ENCODE peak calls at places on chromosomes 1 and 21, in seven cellular contexts. O is caudate nucleus; Y is H1; E is GM23248; X is pancreas; Z is CD8-positive, alpha-beta T cell; W is hepatocyte. T is an unnamed sample.

GRCh38 chr1:156496211-156496761 is 4.3 kb downstream of the MEF2D start:
- DNase-seq in Y (no peak), Z (no peak), E (peak), W (no peak), O (no peak), X (no peak), T (no peak)

GRCh38 chr1:55399385-55399784 is 184.2 kb upstream of the USP24 start:
- DNase-seq in E (no peak), O (no peak), Y (no peak), Z (no peak), W (no peak), X (no peak), T (no peak)

GRCh38 chr1:175599212-175599681 is 144.1 kb downstream of the TNR start:
- DNase-seq in Y (peak), E (no peak), Z (no peak), W (peak), O (no peak), X (no peak), T (no peak)

GRCh38 chr1:194045416-194045815 is 859.0 kb upstream of the B3GALT2 start:
- DNase-seq in W (no peak), Y (no peak), X (no peak), O (no peak), Z (no peak), E (no peak), T (no peak)

GRCh38 chr1:220221670-220222069 is 50.6 kb downstream of the RAB3GAP2 start:
- DNase-seq in W (no peak), X (no peak), E (no peak), Z (no peak), O (no peak), Y (no peak), T (no peak)

GRCh38 chr21:43640437-43640836 is 18.9 kb downstream of the HSF2BP start:
- DNase-seq in Y (no peak), Z (no peak), X (no peak), W (no peak), E (no peak), O (no peak), T (no peak)

GRCh38 chr1:54249798-54250497 is 50.0 kb downstream of the MRPL37 start:
- DNase-seq in O (no peak), Z (no peak), E (peak), X (no peak), Y (no peak), W (peak), T (no peak)

GRCh38 chr1:115228191-115228590 is 109.9 kb downstream of the NGF start:
- DNase-seq in O (no peak), Z (no peak), X (no peak), W (no peak), Y (no peak), E (no peak), T (no peak)

GRCh38 chr1:208153386-208153785 is 90.8 kb downstream of the PLXNA2 start:
- DNase-seq in W (no peak), O (no peak), Z (no peak), X (no peak), E (no peak), Y (no peak), T (no peak)

GRCh38 chr1:61472876-61473275 is 252.1 kb downstream of the TM2D1 start:
- DNase-seq in X (no peak), O (no peak), W (no peak), E (peak), Z (no peak), Y (no peak), T (no peak)

GRCh38 chr1:28671254-28671780 is 2.7 kb downstream of the GMEB1 start:
- DNase-seq in X (no peak), Z (no peak), O (no peak), Y (no peak), W (no peak), E (no peak), T (no peak)

GRCh38 chr1:224433041-224433670 is 1.4 kb downstream of the WDR26 start:
- DNase-seq in W (peak), Z (no peak), E (peak), X (no peak), O (no peak), Y (no peak), T (no peak)
- H3K27ac ChIP-seq in W (peak), Z (peak), E (peak), X (peak), O (peak), Y (no peak), T (peak)

GRCh38 chr21:37849703-37850102 is 66.6 kb downstream of the KCNJ6 start:
- DNase-seq in X (no peak), O (no peak), E (peak), Y (no peak), Z (no peak), W (no peak), T (no peak)

GRCh38 chr21:37845535-37845934 is 70.7 kb downstream of the KCNJ6 start:
- DNase-seq in O (no peak), Z (no peak), Y (no peak), W (no peak), X (no peak), E (no peak), T (no peak)

DNA sequence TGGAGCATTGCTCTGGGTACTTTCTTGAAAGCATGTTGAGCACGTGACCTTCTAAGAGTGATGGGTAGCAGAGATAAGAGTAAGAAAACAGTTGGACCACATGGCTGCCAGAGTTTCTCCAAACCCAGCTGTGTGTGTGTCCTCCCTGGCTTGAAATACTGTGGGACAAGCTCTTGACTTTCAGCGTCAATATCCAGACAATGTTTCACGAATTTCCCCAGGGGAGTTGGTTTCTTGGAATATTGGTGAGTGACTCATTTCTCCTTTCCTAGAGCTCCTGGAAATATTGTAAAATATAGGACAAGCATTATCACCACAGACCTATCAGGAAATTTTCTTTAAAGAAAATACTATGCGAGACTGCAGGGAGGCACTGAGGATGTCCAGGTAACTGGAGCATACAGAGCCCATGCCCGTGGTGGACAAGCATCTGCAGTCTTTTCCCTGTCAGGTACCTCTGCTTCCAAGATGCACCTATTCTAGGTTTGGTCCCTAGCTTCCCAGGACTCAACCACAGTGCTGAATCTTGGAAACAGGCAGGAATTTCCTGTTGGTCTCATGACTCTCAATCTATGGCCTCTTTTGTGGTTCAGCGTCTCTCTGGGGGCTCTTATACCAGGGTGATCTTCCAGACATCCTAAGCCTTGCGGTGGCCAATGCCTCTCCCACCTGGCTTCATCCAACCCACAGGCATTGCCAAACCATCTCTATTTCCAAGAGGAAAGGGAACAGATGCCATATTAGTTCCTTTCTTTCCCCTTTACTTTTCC is 67.4 kb downstream of the KCNJ6 start:
- DNase-seq in Y (no peak), Z (no peak), W (no peak), E (peak), X (no peak), O (no peak), T (no peak)
- H3K27ac ChIP-seq in Y (no peak), Z (no peak), W (no peak), E (peak), X (no peak), O (no peak), T (peak)

GRCh38 chr1:14946567-14947285 is 206.8 kb upstream of the TMEM51 start:
- DNase-seq in Y (no peak), O (no peak), X (no peak), W (peak), E (peak), Z (no peak), T (peak)
- H3K27ac ChIP-seq in Y (no peak), O (peak), X (no peak), W (peak), E (peak), Z (no peak), T (peak)

GRCh38 chr1:108892356-108893140 is 15.8 kb downstream of the GPSM2 start:
- DNase-seq in E (peak), Z (no peak), X (no peak), O (no peak), Y (no peak), W (no peak), T (no peak)

GRCh38 chr1:108893141-108893530 is 16.4 kb downstream of the GPSM2 start:
- DNase-seq in W (no peak), Y (no peak), E (peak), O (no peak), X (no peak), Z (no peak), T (no peak)

GRCh38 chr1:108901106-108901505 is 24.3 kb downstream of the GPSM2 start:
- DNase-seq in Y (no peak), W (no peak), O (no peak), Z (no peak), E (no peak), X (no peak), T (no peak)

GRCh38 chr1:108896160-108897150 is 19.7 kb downstream of the GPSM2 start:
- DNase-seq in X (no peak), E (peak), W (no peak), O (peak), Z (no peak), Y (no peak), T (no peak)

DNA sequence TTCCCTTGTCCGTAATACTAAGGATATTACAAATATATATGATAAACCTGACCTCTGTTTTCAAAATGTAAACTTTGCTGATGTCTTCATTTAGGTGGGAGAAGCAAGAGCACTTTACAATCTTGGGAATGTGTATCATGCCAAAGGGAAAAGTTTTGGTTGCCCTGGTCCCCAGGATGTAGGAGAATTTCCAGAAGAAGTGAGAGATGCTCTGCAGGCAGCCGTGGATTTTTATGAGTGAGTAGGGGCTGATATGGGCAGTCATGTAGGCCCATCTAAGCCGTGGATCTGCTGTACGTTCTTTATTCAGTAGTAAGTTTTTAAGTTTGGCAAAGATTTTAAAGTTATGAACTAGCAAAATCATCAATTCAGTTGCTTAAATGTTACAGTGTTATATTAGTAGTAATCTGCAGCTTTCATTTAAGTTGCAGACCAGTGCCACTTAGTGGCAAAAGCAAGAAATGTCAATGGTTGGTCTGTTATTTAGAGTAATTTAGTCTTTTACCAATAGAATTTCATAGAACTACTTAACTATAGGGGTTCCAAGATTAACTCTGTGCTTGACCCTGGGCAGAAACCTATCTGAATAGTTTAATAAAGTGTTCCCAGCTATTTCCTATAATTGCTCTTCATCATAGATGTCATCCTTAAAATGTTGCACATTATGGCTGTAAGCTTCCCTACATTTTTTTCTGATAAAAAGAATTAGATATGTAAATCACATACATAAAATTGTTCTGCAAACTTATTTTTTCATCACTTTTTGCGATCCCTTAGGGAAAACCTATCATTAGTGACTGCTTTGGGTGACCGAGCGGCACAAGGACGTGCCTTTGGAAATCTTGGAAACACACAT is 21.3 kb downstream of the GPSM2 start:
- DNase-seq in O (no peak), X (no peak), E (peak), Y (no peak), Z (no peak), W (peak), T (no peak)
- H3K27ac ChIP-seq in O (peak), X (no peak), E (no peak), Y (no peak), Z (no peak), W (no peak), T (no peak)

GRCh38 chr1:117739516-117739915 is 133.7 kb downstream of the TENT5C start:
- DNase-seq in X (no peak), O (no peak), W (no peak), Y (no peak), E (no peak), Z (no peak), T (no peak)

GRCh38 chr1:117732956-117733355 is 127.1 kb downstream of the TENT5C start:
- DNase-seq in X (no peak), Y (no peak), W (no peak), O (no peak), Z (no peak), E (no peak), T (no peak)

GRCh38 chr1:117734403-117734802 is 128.6 kb downstream of the TENT5C start:
- DNase-seq in E (no peak), O (no peak), Y (no peak), X (no peak), W (no peak), Z (no peak), T (no peak)

GRCh38 chr1:117732065-117732789 is 126.4 kb downstream of the TENT5C start:
- DNase-seq in Z (no peak), X (no peak), W (no peak), E (no peak), Y (no peak), O (no peak), T (no peak)

GRCh38 chr1:117735045-117735992 is 129.5 kb downstream of the TENT5C start:
- DNase-seq in W (peak), E (peak), Y (no peak), O (no peak), X (no peak), Z (no peak), T (no peak)
- H3K27ac ChIP-seq in W (peak), E (peak), Y (no peak), O (no peak), X (peak), Z (peak), T (no peak)

GRCh38 chr1:240349695-240350094 is 258.0 kb downstream of the FMN2 start:
- DNase-seq in O (no peak), Z (no peak), X (no peak), E (no peak), Y (no peak), W (no peak), T (no peak)

GRCh38 chr1:240351690-240352089 is 260.0 kb downstream of the FMN2 start:
- DNase-seq in Y (no peak), E (peak), O (no peak), Z (no peak), W (no peak), X (no peak), T (no peak)

GRCh38 chr1:240352769-240353168 is 259.2 kb downstream of the GREM2 start:
- DNase-seq in Z (no peak), W (peak), O (no peak), X (no peak), E (peak), Y (no peak), T (no peak)

GRCh38 chr1:240356568-240356967 is 255.4 kb downstream of the GREM2 start:
- DNase-seq in W (no peak), Z (no peak), O (no peak), E (no peak), Y (no peak), X (no peak), T (no peak)

GRCh38 chr1:240350910-240351331 is 259.2 kb downstream of the FMN2 start:
- DNase-seq in X (no peak), E (peak), Z (no peak), W (no peak), Y (no peak), O (no peak), T (no peak)
- H3K27ac ChIP-seq in X (no peak), E (peak), Z (no peak), W (no peak), Y (no peak), O (no peak), T (no peak)

DNA sequence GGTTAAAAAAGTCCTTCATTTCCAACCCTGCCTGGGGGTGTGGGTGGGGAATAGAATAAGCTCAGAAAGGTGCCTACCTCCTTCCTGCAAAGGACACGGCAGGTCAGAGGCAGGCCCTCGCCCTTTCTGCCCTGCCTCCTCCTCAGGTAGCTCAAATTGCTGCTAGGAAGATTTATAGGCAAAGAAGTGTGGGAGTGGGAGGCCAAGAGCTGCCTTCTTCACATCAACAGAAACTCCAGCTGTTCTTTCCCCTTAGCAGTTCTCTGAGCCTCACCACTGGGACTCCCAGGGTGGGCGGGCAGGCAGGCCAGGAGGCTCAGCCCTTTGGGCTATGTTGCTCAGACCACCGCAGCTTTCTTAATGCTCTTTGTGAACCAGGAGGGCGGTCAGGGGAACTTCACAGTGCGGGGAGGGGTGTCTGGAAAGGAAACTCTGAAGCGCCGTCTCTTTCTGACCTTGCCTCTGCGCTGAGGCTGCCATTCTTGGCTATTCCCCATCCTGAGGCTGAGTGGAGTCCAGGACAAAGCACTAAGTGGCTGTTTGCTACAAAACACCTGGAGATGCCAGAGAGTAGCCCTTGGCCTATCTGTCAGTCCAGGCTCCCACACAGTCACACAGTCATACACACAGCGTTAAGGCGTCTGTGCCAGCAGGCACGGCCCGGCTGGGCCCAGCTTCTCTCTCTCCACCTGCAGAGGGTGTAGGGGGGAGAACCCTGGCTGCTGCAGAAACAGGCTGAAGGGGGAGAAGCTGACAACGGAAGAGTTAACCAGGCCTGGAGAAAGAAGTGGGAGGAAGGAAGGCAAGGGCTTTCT is 3.0 kb upstream of the A3GALT2 start:
- DNase-seq in Z (no peak), E (no peak), X (no peak), Y (no peak), O (no peak), W (no peak), T (no peak)
- H3K27ac ChIP-seq in Z (no peak), E (no peak), X (no peak), Y (no peak), O (peak), W (no peak), T (no peak)

DNA sequence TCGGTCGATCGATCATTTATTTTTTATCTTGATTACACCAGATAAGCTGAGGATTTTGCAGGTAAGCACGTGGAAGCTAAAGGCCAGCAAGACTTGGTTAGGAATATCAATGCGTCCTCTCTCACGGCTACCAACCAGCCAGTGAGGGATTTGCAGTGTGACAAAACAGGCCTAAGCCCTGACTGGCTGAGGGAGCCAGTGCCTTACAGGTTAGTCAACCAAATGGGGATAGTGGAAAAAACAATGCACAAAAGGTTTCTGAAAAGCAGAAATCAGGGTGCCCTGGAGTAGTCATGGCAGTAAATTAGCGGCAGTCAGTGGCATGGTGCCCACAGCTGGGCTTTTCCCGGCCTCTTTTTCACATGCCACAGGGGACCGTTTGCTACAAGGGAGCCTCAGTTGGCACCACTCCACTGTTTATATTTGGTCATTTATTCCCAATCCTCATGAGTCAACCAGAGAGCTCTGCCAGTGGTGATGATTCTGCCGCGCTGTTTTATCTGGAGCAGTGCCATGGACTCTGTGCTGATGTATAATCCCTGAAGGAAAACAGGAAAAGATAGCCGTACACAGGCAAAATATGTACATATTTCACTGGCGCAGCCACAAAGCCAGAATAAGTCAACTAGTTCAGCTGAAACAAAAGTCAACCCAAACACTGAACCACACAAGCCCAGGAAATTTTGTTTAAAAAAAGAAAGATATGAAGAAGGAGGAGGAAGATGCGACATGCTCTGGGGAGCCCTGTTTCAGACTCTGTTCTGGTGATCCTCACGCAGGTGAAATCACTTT is 167.7 kb downstream of the RHOU start:
- DNase-seq in W (peak), Y (peak), Z (no peak), O (peak), X (peak), E (peak), T (peak)
- H3K27ac ChIP-seq in W (peak), Y (no peak), Z (no peak), O (peak), X (peak), E (peak), T (no peak)

DNA sequence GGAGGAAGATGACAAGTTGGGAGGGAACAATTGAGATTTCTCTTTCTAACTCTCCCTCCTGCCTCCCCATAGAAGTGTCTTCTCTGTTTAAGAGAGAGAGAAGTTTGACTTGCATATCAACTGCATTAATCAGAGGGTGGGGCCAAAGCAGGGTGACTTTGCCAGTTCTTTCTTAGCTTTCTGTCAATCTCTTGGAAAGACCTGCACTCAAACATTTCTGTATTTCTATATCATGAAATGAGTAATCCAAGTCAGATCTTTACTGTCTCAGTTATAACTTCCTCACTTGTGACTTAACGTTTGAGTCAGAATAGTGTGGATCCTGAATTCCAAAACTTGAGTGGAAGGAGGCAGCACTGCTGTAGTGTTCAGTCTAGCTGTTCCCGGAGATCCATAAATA is 180.8 kb upstream of the KCNK2 start:
- DNase-seq in E (peak), W (no peak), O (no peak), X (no peak), Y (no peak), Z (no peak), T (peak)
- H3K27ac ChIP-seq in E (peak), W (no peak), O (no peak), X (no peak), Y (no peak), Z (no peak), T (peak)